ENCODE peak calls at places on chromosome X, in four cellular contexts. I is GM12878, A is HepG2, R is H1. J is an unnamed sample.

GRCh38 chrX:98795636-98796035 is 1614.4 kb downstream of the PCDH19 start:
- DNase-seq in A (no peak), R (no peak), I (no peak), J (no peak)

GRCh38 chrX:68363984-68364383 is 69.3 kb downstream of the OPHN1 start:
- DNase-seq in A (no peak), R (no peak), I (no peak), J (no peak)

GRCh38 chrX:101550825-101551767 is 749 bp downstream of the ARMCX1 start:
- DNase-seq in A (no peak), I (no peak), R (peak), J (peak)

GRCh38 chrX:148567229-148567628 is 66.8 kb downstream of the AFF2 start:
- DNase-seq in R (no peak), A (no peak), I (no peak), J (no peak)

GRCh38 chrX:698246-698645 is 67.7 kb downstream of the SHOX start:
- DNase-seq in A (no peak), I (no peak), R (no peak), J (no peak)

GRCh38 chrX:73855546-73855945 is 292.5 kb downstream of the CHIC1 start:
- DNase-seq in I (peak), A (peak), R (peak), J (peak)

GRCh38 chrX:16892504-16893362 is 22.6 kb upstream of the RBBP7 start:
- DNase-seq in R (peak), A (peak), I (peak), J (peak)

GRCh38 chrX:146863566-146863965 is 49.0 kb upstream of the CXorf51A start:
- DNase-seq in I (no peak), R (no peak), A (no peak), J (no peak)

GRCh38 chrX:3345281-3346081 is 971 bp downstream of the MXRA5 start:
- DNase-seq in I (no peak), R (peak), A (no peak), J (no peak)

GRCh38 chrX:43559643-43560042 is 96.5 kb upstream of the MAOA start:
- DNase-seq in R (peak), A (peak), I (no peak), J (peak)

GRCh38 chrX:76555816-76556215 is 128.3 kb downstream of the MAGEE1 start:
- DNase-seq in R (peak), I (no peak), A (peak), J (peak)

GRCh38 chrX:29225670-29226069 is 638.4 kb downstream of the IL1RAPL1 start:
- DNase-seq in I (no peak), A (no peak), R (no peak), J (peak)

GRCh38 chrX:150119323-150119722 is 181.0 kb upstream of the EOLA2 start:
- DNase-seq in I (no peak), R (no peak), A (no peak), J (no peak)

GRCh38 chrX:109299091-109299490 is 182.8 kb downstream of the GUCY2F start:
- DNase-seq in I (no peak), R (no peak), A (no peak), J (peak)

GRCh38 chrX:13750204-13750603 is 15.7 kb downstream of the OFD1 start:
- DNase-seq in I (no peak), R (no peak), A (peak), J (no peak)

GRCh38 chrX:115895678-115896329 is 274.7 kb upstream of the AGTR2 start:
- DNase-seq in I (no peak), A (peak), R (peak), J (no peak)

GRCh38 chrX:14581081-14581480 is 51.7 kb downstream of the GLRA2 start:
- DNase-seq in I (no peak), A (no peak), R (no peak), J (no peak)

GRCh38 chrX:72297953-72298730 is 7.6 kb downstream of the CITED1 start:
- DNase-seq in I (no peak), A (peak), R (no peak), J (no peak)

GRCh38 chrX:22698151-22698550 is 301.6 kb upstream of the DDX53 start:
- DNase-seq in A (no peak), R (no peak), I (no peak), J (no peak)

GRCh38 chrX:118973389-118974087 is 880 bp upstream of the LONRF3 start:
- DNase-seq in A (no peak), R (no peak), I (no peak), J (no peak)
- TF ChIP-seq ZNF274 in A (no peak), R (no peak), I (no peak), J (no peak)

DNA sequence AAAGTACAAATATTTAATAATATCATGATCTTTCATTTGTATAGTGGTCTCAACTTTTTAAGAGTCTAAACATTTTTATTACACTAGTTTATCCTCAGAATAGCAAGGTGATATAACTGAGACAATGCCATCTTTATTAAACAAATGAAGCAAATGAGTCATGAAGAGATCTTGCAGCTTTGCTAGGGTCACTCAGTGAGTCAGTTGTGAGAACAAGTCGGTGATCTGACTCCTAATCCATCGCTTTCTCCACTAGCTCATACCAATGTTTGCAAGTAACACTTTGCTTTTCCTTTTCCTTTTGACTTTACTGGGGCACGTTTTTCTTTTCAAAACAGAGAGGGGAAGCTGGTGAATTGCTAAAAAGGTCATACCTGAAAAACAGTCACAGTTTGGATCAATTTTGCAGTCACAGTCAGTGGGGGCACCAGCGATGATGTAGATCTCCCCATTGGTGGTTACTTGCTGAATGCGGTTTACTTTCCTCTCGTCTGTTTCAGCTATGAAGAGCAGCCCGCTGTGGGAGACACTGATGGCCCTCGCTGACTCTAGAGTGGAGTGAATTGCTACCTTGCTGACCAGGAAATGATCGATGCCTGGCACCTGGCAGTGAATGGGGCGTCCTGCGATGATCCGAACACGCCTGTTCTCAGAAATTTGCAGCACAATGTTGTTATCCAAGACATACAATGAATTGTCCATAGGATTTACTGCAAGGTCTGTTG is 75.7 kb downstream of the SH2D1A start:
- DNase-seq in A (no peak), I (no peak), R (no peak), J (peak)
- TF ChIP-seq SUZ12 in A (no peak), I (no peak), R (no peak), J (no peak)

GRCh38 chrX:40104649-40105015 is 6.9 kb upstream of the BCOR start:
- DNase-seq in R (no peak), A (no peak), I (no peak), J (no peak)
- TF ChIP-seq ZNF274 in R (no peak), A (no peak), I (no peak), J (no peak)

DNA sequence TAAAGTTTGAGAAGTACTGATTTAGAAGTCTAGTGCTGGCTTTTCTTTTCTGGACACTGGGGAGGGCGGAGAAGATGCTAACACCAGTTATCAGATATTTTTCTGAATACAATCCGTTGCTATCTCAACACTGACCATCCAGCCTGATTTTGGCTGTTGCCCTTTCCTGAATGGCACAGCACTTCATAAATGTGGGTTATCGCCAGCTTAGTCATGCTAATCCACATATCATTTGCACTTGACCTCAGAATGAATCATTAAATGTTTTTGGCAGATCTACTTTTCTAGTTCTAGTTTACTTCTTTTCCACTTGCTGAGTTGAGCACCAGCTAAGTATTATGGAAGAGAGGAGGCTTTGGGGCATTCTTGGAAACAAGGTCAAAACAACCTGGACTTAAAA is 60.8 kb upstream of the ESX1 start:
- DNase-seq in R (no peak), A (no peak), I (no peak), J (no peak)
- TF ChIP-seq SUZ12 in R (no peak), A (no peak), I (no peak), J (no peak)

GRCh38 chrX:129523076-129524055 is at the start of gene SMARCA1:
- DNase-seq in A (peak), I (no peak), R (peak), J (no peak)
- TF ChIP-seq ZNF274 in A (no peak), I (no peak), R (no peak), J (no peak)

DNA sequence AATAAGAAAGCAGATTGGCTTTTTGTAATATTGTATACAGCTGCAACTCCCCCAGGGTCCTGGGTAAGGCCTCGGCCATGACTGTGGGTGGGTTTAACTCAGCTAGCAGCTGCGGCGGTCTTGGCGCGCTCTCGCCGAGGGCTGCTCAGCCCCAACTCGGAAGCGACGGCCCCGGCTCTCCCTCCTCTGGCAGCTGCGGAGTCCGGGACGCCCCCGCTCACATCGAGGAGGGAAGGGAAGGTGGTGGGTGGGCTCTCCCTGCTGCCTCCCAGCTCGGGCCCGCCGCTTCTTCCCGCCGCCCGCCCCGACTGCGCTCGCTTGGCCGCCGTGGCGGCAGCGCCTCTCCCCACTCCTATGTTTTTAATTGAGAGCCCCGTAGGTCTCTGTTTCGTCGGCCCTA is 51.3 kb downstream of the GPR50 start:
- DNase-seq in I (no peak), R (peak), A (no peak), J (no peak)
- TF ChIP-seq SUZ12 in I (no peak), R (peak), A (no peak), J (no peak)